ENCODE peak calls at places on chromosomes 11 and 22, in five cellular contexts. One of them, this sample, is unnamed.

GRCh38 chr22:50192825-50193204 is 7.1 kb downstream of the TRABD start:
- DNase-seq in upper lobe of right lung: no peak
- DNase-seq in A673: no peak
- DNase-seq in RWPE1: no peak
- DNase-seq in neural progenitor cell: no peak
- DNase-seq in this sample: no peak

GRCh38 chr11:72613977-72614376 is 60.2 kb downstream of the PDE2A start:
- DNase-seq in neural progenitor cell: no peak
- DNase-seq in A673: no peak
- DNase-seq in upper lobe of right lung: peak; percentile 83
- DNase-seq in RWPE1: no peak
- DNase-seq in this sample: no peak

GRCh38 chr22:33598821-33599220 is 321.5 kb downstream of the LARGE1 start:
- DNase-seq in neural progenitor cell: no peak
- DNase-seq in upper lobe of right lung: no peak
- DNase-seq in A673: no peak
- DNase-seq in RWPE1: no peak
- DNase-seq in this sample: no peak

GRCh38 chr22:17116931-17117330 is 4.2 kb downstream of the TMEM121B start:
- DNase-seq in A673: no peak
- DNase-seq in RWPE1: no peak
- DNase-seq in upper lobe of right lung: no peak
- DNase-seq in neural progenitor cell: peak; percentile 66
- DNase-seq in this sample: no peak

GRCh38 chr11:115242982-115243381 is 261.2 kb downstream of the CADM1 start:
- DNase-seq in upper lobe of right lung: no peak
- DNase-seq in RWPE1: no peak
- DNase-seq in A673: no peak
- DNase-seq in neural progenitor cell: no peak
- DNase-seq in this sample: no peak

GRCh38 chr11:96863520-96863919 is 473.7 kb downstream of the JRKL start:
- DNase-seq in upper lobe of right lung: no peak
- DNase-seq in A673: no peak
- DNase-seq in RWPE1: no peak
- DNase-seq in neural progenitor cell: no peak
- DNase-seq in this sample: no peak

GRCh38 chr22:45828836-45829235 is 148.1 kb downstream of the WNT7B start:
- DNase-seq in neural progenitor cell: no peak
- DNase-seq in upper lobe of right lung: no peak
- DNase-seq in RWPE1: no peak
- DNase-seq in A673: no peak
- DNase-seq in this sample: no peak

GRCh38 chr11:46047520-46047919 is 73.7 kb downstream of the PHF21A start:
- DNase-seq in A673: peak; percentile 43
- DNase-seq in neural progenitor cell: no peak
- DNase-seq in upper lobe of right lung: no peak
- DNase-seq in RWPE1: peak; percentile 7
- DNase-seq in this sample: no peak

GRCh38 chr11:116813781-116814471 is 9.2 kb downstream of the APOA4 start:
- DNase-seq in neural progenitor cell: no peak
- DNase-seq in RWPE1: no peak
- DNase-seq in upper lobe of right lung: no peak
- DNase-seq in A673: no peak
- DNase-seq in this sample: no peak

GRCh38 chr11:16111690-16112089 is 244.7 kb downstream of the SOX6 start:
- DNase-seq in upper lobe of right lung: no peak
- DNase-seq in neural progenitor cell: peak; percentile 30
- DNase-seq in A673: no peak
- DNase-seq in RWPE1: no peak
- DNase-seq in this sample: no peak

GRCh38 chr11:12508151-12508740 is 130.9 kb downstream of the PARVA start:
- DNase-seq in RWPE1: no peak
- DNase-seq in A673: peak; percentile 41
- DNase-seq in neural progenitor cell: no peak
- DNase-seq in upper lobe of right lung: no peak
- DNase-seq in this sample: peak; percentile 15

GRCh38 chr11:66459138-66459778 is 7.4 kb upstream of the PELI3 start:
- DNase-seq in upper lobe of right lung: no peak
- DNase-seq in A673: no peak
- DNase-seq in RWPE1: no peak
- DNase-seq in neural progenitor cell: no peak
- DNase-seq in this sample: no peak

GRCh38 chr22:43136801-43137200 is 6.4 kb downstream of the MCAT start:
- DNase-seq in RWPE1: no peak
- DNase-seq in neural progenitor cell: no peak
- DNase-seq in A673: no peak
- DNase-seq in upper lobe of right lung: no peak
- DNase-seq in this sample: no peak

GRCh38 chr11:17382046-17382728 is 6.3 kb downstream of the KCNJ11 start:
- DNase-seq in A673: no peak
- DNase-seq in RWPE1: no peak
- DNase-seq in upper lobe of right lung: no peak
- DNase-seq in neural progenitor cell: no peak
- DNase-seq in this sample: no peak

GRCh38 chr11:109864161-109864661 is 229.0 kb upstream of the ZC3H12C start:
- DNase-seq in A673: peak; percentile 85
- DNase-seq in RWPE1: no peak
- DNase-seq in upper lobe of right lung: no peak
- DNase-seq in neural progenitor cell: no peak
- DNase-seq in this sample: no peak

GRCh38 chr11:30282289-30282631 is 40.6 kb upstream of the ARL14EP start:
- DNase-seq in RWPE1: no peak
- DNase-seq in neural progenitor cell: no peak
- DNase-seq in A673: no peak
- DNase-seq in upper lobe of right lung: no peak
- DNase-seq in this sample: no peak

GRCh38 chr11:72069787-72070251 is 10.5 kb downstream of the NUMA1 start:
- DNase-seq in A673: no peak
- DNase-seq in RWPE1: peak; percentile 69
- DNase-seq in neural progenitor cell: peak; percentile 29
- DNase-seq in upper lobe of right lung: peak; percentile 89
- DNase-seq in this sample: no peak

GRCh38 chr11:1768141-1768469 is 4.4 kb upstream of the CTSD start:
- DNase-seq in upper lobe of right lung: no peak
- DNase-seq in neural progenitor cell: no peak
- DNase-seq in RWPE1: no peak
- DNase-seq in A673: no peak
- DNase-seq in this sample: no peak

GRCh38 chr22:41555325-41555724 is 5.5 kb upstream of the CSDC2 start:
- DNase-seq in neural progenitor cell: no peak
- DNase-seq in RWPE1: no peak
- DNase-seq in upper lobe of right lung: no peak
- DNase-seq in A673: no peak
- DNase-seq in this sample: no peak

GRCh38 chr11:77208535-77208934 is 80.5 kb downstream of the MYO7A start:
- DNase-seq in A673: no peak
- DNase-seq in RWPE1: no peak
- DNase-seq in neural progenitor cell: no peak
- DNase-seq in upper lobe of right lung: peak; percentile 39
- DNase-seq in this sample: no peak

GRCh38 chr11:441418-442274 is at the start of gene ANO9:
- DNase-seq in neural progenitor cell: peak; percentile 59
- DNase-seq in RWPE1: peak; percentile 61
- DNase-seq in A673: no peak
- DNase-seq in upper lobe of right lung: peak; percentile 88
- DNase-seq in this sample: no peak

GRCh38 chr11:11985016-11985715 is 23.3 kb downstream of the DKK3 start:
- DNase-seq in neural progenitor cell: no peak
- DNase-seq in RWPE1: no peak
- DNase-seq in upper lobe of right lung: peak; percentile 48
- DNase-seq in A673: no peak
- DNase-seq in this sample: no peak

GRCh38 chr11:98561216-98561615 is 459.5 kb upstream of the CNTN5 start:
- DNase-seq in upper lobe of right lung: no peak
- DNase-seq in RWPE1: no peak
- DNase-seq in neural progenitor cell: no peak
- DNase-seq in A673: no peak
- DNase-seq in this sample: no peak

GRCh38 chr11:101912823-101913284 is 2.0 kb upstream of the CEP126 start:
- DNase-seq in neural progenitor cell: no peak
- DNase-seq in RWPE1: no peak
- DNase-seq in A673: no peak
- DNase-seq in upper lobe of right lung: no peak
- DNase-seq in this sample: no peak

DNA sequence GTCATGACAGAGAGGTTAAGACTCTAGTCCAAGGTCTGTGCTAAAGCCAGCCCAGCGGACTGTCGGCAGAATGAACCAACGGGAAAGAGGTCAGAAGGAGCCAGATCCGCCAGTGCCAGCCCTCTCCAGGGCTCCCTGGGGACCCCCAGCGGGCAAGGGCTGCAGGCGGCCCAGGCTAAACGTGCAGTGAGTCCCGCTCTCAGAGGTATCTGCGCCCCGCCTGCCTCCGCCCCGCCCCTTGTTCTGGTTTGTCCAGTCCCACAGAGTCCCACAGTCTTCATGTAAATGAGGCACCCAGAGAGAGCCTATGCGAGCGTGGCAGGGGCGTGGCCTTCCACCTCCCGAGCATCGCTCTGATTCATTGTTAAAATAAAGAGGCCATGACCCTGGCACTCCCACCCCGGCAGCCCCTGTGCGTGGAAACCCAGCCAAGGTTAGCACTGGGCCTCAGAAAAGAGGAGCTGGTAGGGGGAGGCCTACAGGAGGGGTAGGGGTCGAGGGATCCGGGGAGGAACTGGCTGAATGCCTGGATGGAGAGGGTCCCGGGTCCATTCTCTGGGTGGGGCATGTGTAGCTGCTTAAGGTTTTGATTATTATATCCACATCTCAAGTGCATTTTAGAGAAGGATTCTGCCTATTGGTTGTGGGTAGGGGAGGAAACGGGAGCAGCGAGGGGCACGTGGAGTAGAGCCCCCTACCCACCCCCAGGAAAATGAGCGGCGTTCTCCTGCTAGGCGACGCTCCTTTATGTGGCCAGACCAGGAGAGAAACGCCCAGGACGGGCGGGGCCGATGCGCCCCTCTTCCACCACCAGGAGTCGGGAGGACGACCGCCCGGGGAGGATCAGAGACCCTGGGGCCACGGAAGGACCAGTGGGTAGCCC is at the start of gene TRIOBP:
- DNase-seq in RWPE1: peak; percentile 87
- DNase-seq in neural progenitor cell: peak; percentile 98
- DNase-seq in A673: peak; percentile 98
- DNase-seq in upper lobe of right lung: peak; percentile 97
- DNase-seq in this sample: peak; percentile 93
- TF ChIP-seq CTCF in RWPE1: peak; percentile 75
- TF ChIP-seq CTCF in neural progenitor cell: peak; percentile 58
- TF ChIP-seq CTCF in A673: peak; percentile 56
- TF ChIP-seq CTCF in upper lobe of right lung: peak; percentile 54
- TF ChIP-seq CTCF in this sample: peak; percentile 67

GRCh38 chr11:3367221-3367620 is 11.7 kb downstream of the ZNF195 start:
- DNase-seq in neural progenitor cell: no peak
- DNase-seq in A673: no peak
- DNase-seq in RWPE1: no peak
- DNase-seq in upper lobe of right lung: no peak
- DNase-seq in this sample: no peak

GRCh38 chr11:3369366-3369765 is 9.6 kb downstream of the ZNF195 start:
- DNase-seq in upper lobe of right lung: no peak
- DNase-seq in A673: no peak
- DNase-seq in neural progenitor cell: no peak
- DNase-seq in RWPE1: no peak
- DNase-seq in this sample: no peak

GRCh38 chr11:3370268-3370870 is 8.6 kb downstream of the ZNF195 start:
- DNase-seq in RWPE1: no peak
- DNase-seq in upper lobe of right lung: no peak
- DNase-seq in neural progenitor cell: no peak
- DNase-seq in A673: no peak
- DNase-seq in this sample: no peak

DNA sequence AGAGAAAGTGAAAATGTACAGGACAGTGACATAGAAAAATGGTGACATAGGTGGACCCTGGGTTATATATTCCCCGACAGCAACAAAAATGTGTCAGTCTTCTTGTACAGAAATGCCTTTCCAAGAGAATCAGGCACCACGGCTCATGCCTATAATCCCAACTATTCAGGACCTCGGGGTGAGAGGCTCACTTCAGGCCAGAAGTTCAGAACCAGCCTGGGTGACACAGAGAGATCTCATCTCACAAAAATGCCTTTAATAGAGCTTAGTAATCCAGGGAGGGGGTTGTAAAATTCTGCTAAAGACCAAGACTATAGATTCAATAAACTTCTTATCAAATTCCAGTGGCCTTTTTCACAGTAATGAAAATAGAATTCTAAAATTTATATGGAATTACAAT is 10.7 kb downstream of the ZNF195 start:
- DNase-seq in neural progenitor cell: no peak
- DNase-seq in A673: no peak
- DNase-seq in RWPE1: no peak
- DNase-seq in upper lobe of right lung: no peak
- DNase-seq in this sample: no peak
- TF ChIP-seq CTCF in neural progenitor cell: no peak
- TF ChIP-seq CTCF in A673: no peak
- TF ChIP-seq CTCF in RWPE1: no peak
- TF ChIP-seq CTCF in upper lobe of right lung: no peak
- TF ChIP-seq CTCF in this sample: no peak

GRCh38 chr11:61776561-61777075 is 15.8 kb downstream of the TMEM258 start:
- DNase-seq in RWPE1: peak; percentile 74
- DNase-seq in upper lobe of right lung: peak; percentile 76
- DNase-seq in A673: peak; percentile 78
- DNase-seq in neural progenitor cell: peak; percentile 67
- DNase-seq in this sample: no peak
- TF ChIP-seq CTCF in RWPE1: peak; percentile 49
- TF ChIP-seq CTCF in upper lobe of right lung: peak; percentile 62
- TF ChIP-seq CTCF in A673: peak; percentile 83
- TF ChIP-seq CTCF in neural progenitor cell: peak; percentile 76
- TF ChIP-seq CTCF in this sample: peak; percentile 76

GRCh38 chr11:126584028-126584427 is 228.5 kb downstream of the ST3GAL4 start:
- DNase-seq in A673: no peak
- DNase-seq in RWPE1: no peak
- DNase-seq in upper lobe of right lung: no peak
- DNase-seq in neural progenitor cell: no peak
- DNase-seq in this sample: no peak
- TF ChIP-seq CTCF in A673: no peak
- TF ChIP-seq CTCF in RWPE1: no peak
- TF ChIP-seq CTCF in upper lobe of right lung: no peak
- TF ChIP-seq CTCF in neural progenitor cell: no peak
- TF ChIP-seq CTCF in this sample: no peak

DNA sequence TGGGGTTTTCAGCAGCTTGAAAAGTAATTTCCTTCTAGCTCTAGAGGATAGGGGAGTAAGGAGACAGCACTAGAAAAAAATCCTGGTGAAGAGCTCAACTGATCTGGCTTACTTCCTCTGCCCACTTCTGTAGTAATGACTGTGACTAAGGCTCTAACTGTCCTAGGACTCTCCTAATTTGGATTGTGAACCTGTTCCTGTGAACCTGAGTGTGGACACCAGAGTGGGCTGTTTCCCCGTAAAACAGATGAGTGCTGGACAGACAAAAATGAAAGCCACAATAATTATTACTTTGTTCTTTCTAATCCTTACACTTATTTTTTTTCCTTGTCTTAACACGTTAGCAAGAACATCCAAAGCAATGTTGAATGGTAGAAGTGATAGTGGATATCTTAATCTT is 154.1 kb downstream of the AASDHPPT start:
- DNase-seq in A673: no peak
- DNase-seq in RWPE1: no peak
- DNase-seq in neural progenitor cell: peak; percentile 18
- DNase-seq in upper lobe of right lung: no peak
- DNase-seq in this sample: no peak
- TF ChIP-seq CTCF in A673: no peak
- TF ChIP-seq CTCF in RWPE1: peak; percentile 18
- TF ChIP-seq CTCF in neural progenitor cell: peak; percentile 39
- TF ChIP-seq CTCF in upper lobe of right lung: no peak
- TF ChIP-seq CTCF in this sample: peak; percentile 37

This sample was measured in type B pancreatic cell.